ENCODE peak calls at places on chromosomes 16 and 17, in four cellular contexts. Z, R, P and W are unnamed samples.

GRCh38 chr17:77288115-77288619 is 147.4 kb downstream of the SEC14L1 start:
- ATAC-seq in Z (peak; percentile 62), R (no peak), P (no peak), W (no peak)

GRCh38 chr16:1044515-1045362 is 27.8 kb upstream of the SSTR5 start:
- ATAC-seq in Z (no peak), R (no peak), P (no peak), W (no peak)

GRCh38 chr16:48352648-48353347 is 32.4 kb downstream of the SIAH1 start:
- ATAC-seq in Z (no peak), R (no peak), P (no peak), W (no peak)

GRCh38 chr16:62253926-62254325 is 217.7 kb upstream of the CDH8 start:
- ATAC-seq in Z (no peak), R (no peak), P (no peak), W (no peak)

GRCh38 chr17:79024901-79025737 is 1.1 kb downstream of the C1QTNF1 start:
- ATAC-seq in Z (no peak), R (no peak), P (no peak), W (no peak)

GRCh38 chr17:32298721-32299578 is 33.3 kb downstream of the RHBDL3 start:
- ATAC-seq in Z (peak; percentile 45), R (no peak), P (peak; percentile 32), W (no peak)

GRCh38 chr17:57109393-57110151 is 24.5 kb downstream of the AKAP1 start:
- ATAC-seq in Z (no peak), R (no peak), P (peak; percentile 66), W (no peak)

GRCh38 chr16:67084345-67085028 is 25.3 kb upstream of the PHAF1 start:
- ATAC-seq in Z (no peak), R (peak; percentile 23), P (no peak), W (no peak)

GRCh38 chr16:52494621-52495020 is 52.3 kb downstream of the TOX3 start:
- ATAC-seq in Z (no peak), R (no peak), P (no peak), W (no peak)

GRCh38 chr17:57342141-57342540 is 85.8 kb downstream of the MSI2 start:
- ATAC-seq in Z (no peak), R (no peak), P (peak; percentile 45), W (no peak)

GRCh38 chr17:78117027-78117981 is 11.3 kb downstream of the TMC6 start:
- ATAC-seq in Z (peak; percentile 14), R (no peak), P (no peak), W (no peak)

GRCh38 chr16:72201387-72201786 is 29.4 kb upstream of the PMFBP1 start:
- ATAC-seq in Z (no peak), R (no peak), P (no peak), W (no peak)

GRCh38 chr16:88411951-88412576 is 29.3 kb downstream of the ZNF469 start:
- ATAC-seq in Z (no peak), R (no peak), P (no peak), W (no peak)

GRCh38 chr16:48613061-48613957 is 3.3 kb upstream of the N4BP1 start:
- ATAC-seq in Z (peak; percentile 32), R (peak; percentile 63), P (no peak), W (peak; percentile 59)

GRCh38 chr17:32488604-32489180 is 1.9 kb downstream of the CDK5R1 start:
- ATAC-seq in Z (no peak), R (no peak), P (no peak), W (no peak)

GRCh38 chr16:89853306-89853993 is 19.9 kb upstream of the TCF25 start:
- ATAC-seq in Z (peak; percentile 9), R (no peak), P (no peak), W (no peak)

GRCh38 chr17:82858376-82859126 is 18.7 kb upstream of the ZNF750 start:
- ATAC-seq in Z (peak; percentile 89), R (no peak), P (no peak), W (peak; percentile 9)

GRCh38 chr17:73493212-73493814 is 150.9 kb downstream of the SDK2 start:
- ATAC-seq in Z (no peak), R (no peak), P (no peak), W (no peak)

GRCh38 chr17:8304181-8304910 is 5.7 kb upstream of the ARHGEF15 start:
- ATAC-seq in Z (no peak), R (no peak), P (no peak), W (no peak)

GRCh38 chr16:61897657-61898056 is 138.6 kb downstream of the CDH8 start:
- ATAC-seq in Z (no peak), R (no peak), P (no peak), W (no peak)

GRCh38 chr16:11202260-11203091 is 53.5 kb downstream of the SOCS1 start:
- ATAC-seq in Z (no peak), R (no peak), P (no peak), W (peak; percentile 30)

GRCh38 chr16:70527315-70527996 is 3.8 kb downstream of the SF3B3 start:
- ATAC-seq in Z (no peak), R (no peak), P (no peak), W (no peak)

GRCh38 chr16:83533193-83533592 is 274.6 kb upstream of the HSBP1 start:
- ATAC-seq in Z (peak; percentile 94), R (no peak), P (no peak), W (no peak)

GRCh38 chr17:17772231-17772630 is 64.6 kb downstream of the SREBF1 start:
- ATAC-seq in Z (no peak), R (no peak), P (no peak), W (no peak)

GRCh38 chr17:83125515-83126274 is 46.3 kb downstream of the METRNL start:
- ATAC-seq in Z (peak; percentile 53), R (peak; percentile 44), P (peak; percentile 14), W (no peak)

GRCh38 chr17:46122486-46122871 is 70.8 kb downstream of the KANSL1 start:
- ATAC-seq in Z (no peak), R (peak; percentile 40), P (no peak), W (peak; percentile 29)

GRCh38 chr17:1002412-1002753 is 5.5 kb downstream of the TIMM22 start:
- ATAC-seq in Z (no peak), R (no peak), P (peak; percentile 7), W (no peak)

GRCh38 chr16:31876955-31877828 is 3.6 kb downstream of the ZNF267 start:
- ATAC-seq in Z (peak; percentile 45), R (peak; percentile 54), P (peak; percentile 15), W (peak; percentile 55)

GRCh38 chr17:78138204-78139060 is 7.8 kb upstream of the C17orf99 start:
- ATAC-seq in Z (no peak), R (no peak), P (no peak), W (no peak)